ENCODE peak calls at places on chromosome X, in seven cellular contexts. G is neuronal stem cell, P is neural progenitor cell, I is PC-3, F is HCT116, O is mesenchymal stem cell, R is K562. L is an unnamed sample.

GRCh38 chrX:78314561-78314960 is 12.8 kb downstream of the CYSLTR1 start:
- DNase-seq in I (peak; percentile 87), G (no peak), O (no peak), P (no peak), F (no peak), R (no peak), L (no peak)

GRCh38 chrX:31099536-31100090 is 27.8 kb upstream of the FTHL17 start:
- DNase-seq in I (no peak), P (no peak), R (no peak), O (no peak), G (no peak), F (no peak), L (no peak)

GRCh38 chrX:20252392-20253231 is 14.1 kb downstream of the RPS6KA3 start:
- DNase-seq in O (peak; percentile 54), R (peak; percentile 42), F (peak; percentile 26), I (peak; percentile 81), G (no peak), P (peak; percentile 33), L (peak; percentile 86)

GRCh38 chrX:46165411-46165810 is 379.8 kb downstream of the ZNF674 start:
- DNase-seq in R (no peak), O (no peak), F (no peak), I (peak; percentile 36), G (no peak), P (no peak), L (no peak)

GRCh38 chrX:120517936-120518335 is 42.8 kb downstream of the CUL4B start:
- DNase-seq in F (no peak), R (no peak), P (no peak), I (peak; percentile 77), G (no peak), O (peak; percentile 18), L (no peak)

GRCh38 chrX:52355108-52355507 is 13.7 kb upstream of the XAGE2 start:
- DNase-seq in P (peak; percentile 2), F (no peak), G (no peak), I (no peak), R (no peak), O (no peak), L (no peak)

GRCh38 chrX:120144178-120144844 is 14.1 kb upstream of the RHOXF2 start:
- DNase-seq in R (peak; percentile 30), O (peak; percentile 3), F (no peak), G (no peak), P (peak; percentile 18), I (no peak), L (no peak)

GRCh38 chrX:20594985-20595384 is 328.3 kb upstream of the RPS6KA3 start:
- DNase-seq in F (peak; percentile 1), O (no peak), G (peak; percentile 0), P (peak; percentile 38), R (no peak), I (peak; percentile 9), L (no peak)

GRCh38 chrX:15989716-15990115 is 133.6 kb upstream of the GRPR start:
- DNase-seq in I (no peak), P (no peak), F (no peak), O (no peak), R (no peak), G (no peak), L (peak; percentile 68)

GRCh38 chrX:11533211-11533651 is 132.5 kb downstream of the ARHGAP6 start:
- DNase-seq in O (peak; percentile 77), G (peak; percentile 18), P (peak; percentile 46), F (peak; percentile 65), I (peak; percentile 84), R (peak; percentile 66), L (peak; percentile 94)

GRCh38 chrX:131895807-131896206 is 127.3 kb upstream of the STK26 start:
- DNase-seq in O (peak; percentile 45), I (no peak), F (no peak), G (no peak), R (no peak), P (no peak), L (no peak)

GRCh38 chrX:67614006-67614405 is 70.2 kb downstream of the AR start:
- DNase-seq in P (no peak), R (no peak), I (no peak), G (no peak), F (no peak), O (no peak), L (no peak)

GRCh38 chrX:111052478-111052877 is 43.5 kb upstream of the PAK3 start:
- DNase-seq in I (no peak), O (no peak), P (no peak), F (no peak), G (no peak), R (no peak), L (no peak)

GRCh38 chrX:20265726-20266681 is 705 bp downstream of the RPS6KA3 start:
- DNase-seq in F (no peak), O (peak; percentile 22), R (peak; percentile 17), I (peak; percentile 48), P (peak; percentile 31), G (no peak), L (peak; percentile 76)

GRCh38 chrX:10726647-10727046 is 106.3 kb upstream of the MID1 start:
- DNase-seq in P (no peak), R (no peak), O (peak; percentile 47), I (peak; percentile 43), F (no peak), G (no peak), L (no peak)

GRCh38 chrX:46727445-46727844 is 31.5 kb downstream of the SLC9A7 start:
- DNase-seq in G (no peak), P (no peak), I (no peak), F (no peak), R (no peak), O (no peak), L (no peak)

GRCh38 chrX:19121466-19121865 is 802 bp downstream of the ADGRG2 start:
- DNase-seq in R (no peak), O (no peak), P (peak; percentile 29), G (no peak), F (no peak), I (no peak), L (no peak)

GRCh38 chrX:142251665-142252064 is 46.6 kb upstream of the MAGEC2 start:
- DNase-seq in P (no peak), G (no peak), O (no peak), F (no peak), I (peak; percentile 31), R (no peak), L (no peak)

GRCh38 chrX:29652484-29652883 is 562.9 kb upstream of the MAGEB2 start:
- DNase-seq in I (peak; percentile 60), R (no peak), O (peak; percentile 37), G (no peak), F (no peak), P (no peak), L (no peak)

GRCh38 chrX:22056235-22056634 is 24.1 kb downstream of the PHEX start:
- DNase-seq in F (no peak), O (no peak), R (no peak), P (no peak), I (no peak), G (no peak), L (no peak)

DNA sequence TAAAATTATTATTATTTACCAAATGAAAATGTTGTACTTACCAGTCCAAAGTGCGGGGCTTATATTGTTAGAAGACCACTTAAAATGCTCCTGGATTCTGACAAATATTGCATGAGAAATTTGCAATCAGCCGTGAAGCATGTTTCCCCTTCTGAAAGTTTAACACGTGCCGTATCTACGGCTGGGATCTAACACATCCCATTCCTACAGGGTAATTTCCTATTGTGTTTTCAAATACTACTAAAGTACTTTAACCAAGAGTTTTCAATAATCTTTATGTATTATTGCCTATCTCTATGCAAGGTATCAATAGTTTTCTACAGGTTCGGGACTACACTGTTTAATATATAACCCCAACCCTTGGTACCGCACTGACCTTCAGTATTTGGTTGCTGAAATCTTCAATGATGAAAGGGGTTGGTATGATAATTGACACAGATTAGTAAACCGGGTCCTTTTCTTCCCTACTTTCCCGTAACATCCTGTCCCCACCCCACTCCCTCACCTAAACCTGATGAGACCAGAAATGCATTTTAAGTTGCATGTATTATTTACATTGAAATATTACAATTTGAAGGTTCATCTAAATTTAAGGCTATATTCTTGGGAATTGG is 795 bp upstream of the BRWD3 start:
- DNase-seq in I (no peak), G (no peak), F (no peak), R (no peak), P (no peak), O (no peak), L (no peak)
- H3K9ac ChIP-seq in I (peak overlapping the region; percentile 96), G (no peak overlapping the region), F (peak overlapping the region; percentile 76), R (peak overlapping the region; percentile 80), P (peak overlapping the region; percentile 73), O (peak overlapping the region; percentile 89), L (peak overlapping the region; percentile 76)

DNA sequence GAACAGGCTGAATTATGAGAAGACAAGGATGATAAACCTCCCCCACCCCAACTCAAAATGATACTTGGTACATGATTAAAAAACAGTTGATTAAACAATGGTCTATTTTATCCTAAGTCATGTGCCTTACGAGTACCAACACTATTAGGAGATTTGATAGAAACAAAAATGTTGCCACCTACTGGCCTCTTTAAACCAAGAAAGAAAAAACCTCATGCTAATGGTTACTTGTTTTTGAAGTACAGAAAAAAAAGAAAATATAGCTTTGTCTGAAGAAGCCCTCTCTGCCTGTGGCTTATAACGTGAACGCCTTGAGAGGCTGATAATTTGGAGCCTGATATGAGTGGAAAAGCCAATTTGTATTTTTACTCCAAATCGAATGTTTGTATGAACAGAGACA is 538.2 kb downstream of the DMD start:
- DNase-seq in O (peak; percentile 0), G (no peak), R (no peak), P (peak; percentile 20), I (peak; percentile 2), F (no peak), L (peak; percentile 60)
- H2AFZ ChIP-seq in O (no peak overlapping the region), G (peak overlapping the region; percentile 4), R (no peak overlapping the region), P (peak overlapping the region; percentile 44), I (no peak overlapping the region), F (no peak overlapping the region), L (no peak overlapping the region)

DNA sequence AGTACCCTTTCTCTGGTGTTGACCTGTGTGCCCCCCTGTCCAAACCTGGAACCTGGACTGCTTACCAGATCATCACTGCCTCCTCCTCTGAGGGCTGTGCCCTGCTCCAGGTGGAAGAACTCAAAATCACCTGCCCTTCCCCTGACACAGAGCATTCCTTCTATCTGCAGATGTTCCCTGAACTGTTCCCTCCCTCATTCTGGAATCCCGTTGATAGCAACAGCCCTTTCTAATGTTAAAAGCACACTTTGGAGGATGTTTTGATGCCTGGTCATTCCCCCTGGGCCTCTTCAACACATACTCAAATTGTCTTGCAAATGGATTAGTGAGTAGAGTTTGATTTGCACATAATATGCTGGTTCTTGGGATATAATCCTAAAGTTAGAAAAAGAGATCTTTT is 225.8 kb downstream of the FGF13 start:
- DNase-seq in F (no peak), G (no peak), I (no peak), O (no peak), R (no peak), P (no peak), L (no peak)
- H3K4me2 ChIP-seq in F (no peak overlapping the region), G (no peak overlapping the region), I (no peak overlapping the region), O (no peak overlapping the region), R (no peak overlapping the region), P (no peak overlapping the region), L (no peak overlapping the region)

GRCh38 chrX:40152173-40152705 is 54.5 kb upstream of the BCOR start:
- DNase-seq in I (peak; percentile 35), G (no peak), O (peak; percentile 49), R (peak; percentile 28), F (no peak), P (peak; percentile 65), L (no peak)
- H3K9ac ChIP-seq in I (peak overlapping the region; percentile 53), G (no peak overlapping the region), O (no peak overlapping the region), R (peak overlapping the region; percentile 79), F (peak overlapping the region; percentile 80), P (no peak overlapping the region), L (no peak overlapping the region)

DNA sequence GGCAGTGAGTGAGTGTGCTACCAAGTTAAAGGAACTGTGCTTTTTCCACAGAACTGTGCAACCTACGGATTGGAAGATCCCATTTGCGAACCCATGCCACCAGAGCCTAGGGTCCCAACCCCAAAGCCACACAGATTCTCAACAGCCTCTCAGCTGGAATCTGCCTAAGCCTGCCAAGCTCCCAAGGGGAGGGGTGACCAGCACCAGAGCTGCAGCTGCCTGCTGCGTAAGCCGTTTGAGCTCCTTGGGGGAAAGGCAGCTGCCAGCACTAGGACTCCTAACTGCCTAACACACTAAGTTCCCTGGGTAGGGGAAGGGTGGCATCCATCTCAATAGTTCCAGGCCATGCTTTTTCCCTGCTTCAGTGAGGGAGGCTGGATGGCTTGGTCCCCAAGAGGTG is 738.1 kb upstream of the PRKX start:
- DNase-seq in P (peak; percentile 24), F (no peak), I (no peak), O (no peak), R (no peak), G (no peak), L (no peak)
- H2AFZ ChIP-seq in P (no peak overlapping the region), F (no peak overlapping the region), I (no peak overlapping the region), O (no peak overlapping the region), R (no peak overlapping the region), G (no peak overlapping the region), L (no peak overlapping the region)